ENCODE peak calls at places on chromosomes 5 and 9, in six cellular contexts. L is A172, W is AG04450, S is cardiac muscle cell, Y is head of caudate nucleus, D is cortex of kidney. J is an unnamed sample.

GRCh38 chr9:30522486-30522885 is 1862.0 kb upstream of the ACO1 start:
- DNase-seq in L (no peak), W (no peak), S (no peak), Y (peak; percentile 9), D (no peak), J (no peak)

GRCh38 chr5:54764102-54764501 is 221.3 kb downstream of the ESM1 start:
- DNase-seq in L (no peak), W (no peak), S (no peak), Y (no peak), D (no peak), J (no peak)

GRCh38 chr9:98913044-98913443 is 30.7 kb upstream of the COL15A1 start:
- DNase-seq in L (no peak), W (no peak), S (no peak), Y (no peak), D (no peak), J (no peak)

GRCh38 chr5:123264399-123264798 is 158.8 kb downstream of the CEP120 start:
- DNase-seq in L (no peak), W (no peak), S (no peak), Y (no peak), D (no peak), J (no peak)

GRCh38 chr5:150642991-150643710 is 2.7 kb downstream of the SYNPO start:
- DNase-seq in L (no peak), W (no peak), S (no peak), Y (no peak), D (no peak), J (no peak)

GRCh38 chr9:88949961-88950340 is 41.3 kb upstream of the S1PR3 start:
- DNase-seq in L (peak; percentile 16), W (no peak), S (no peak), Y (no peak), D (no peak), J (no peak)

GRCh38 chr9:116154334-116154975 is 864 bp downstream of the PAPPA start:
- DNase-seq in L (no peak), W (no peak), S (peak; percentile 48), Y (no peak), D (no peak), J (no peak)

GRCh38 chr9:89600831-89601230 is 4.0 kb upstream of the GADD45G start:
- DNase-seq in L (no peak), W (no peak), S (no peak), Y (no peak), D (no peak), J (no peak)

GRCh38 chr5:10701567-10702039 is 59.4 kb downstream of the DAP start:
- DNase-seq in L (peak; percentile 74), W (no peak), S (peak; percentile 63), Y (no peak), D (no peak), J (peak; percentile 65)

GRCh38 chr5:127723571-127723970 is 20.4 kb downstream of the CCDC192 start:
- DNase-seq in L (peak; percentile 18), W (no peak), S (peak; percentile 69), Y (no peak), D (no peak), J (peak; percentile 76)

GRCh38 chr5:176747670-176748072 is 62.7 kb upstream of the UNC5A start:
- DNase-seq in L (no peak), W (no peak), S (no peak), Y (no peak), D (no peak), J (no peak)

GRCh38 chr5:34621280-34622045 is 34.7 kb upstream of the RAI14 start:
- DNase-seq in L (no peak), W (no peak), S (peak; percentile 33), Y (no peak), D (no peak), J (peak; percentile 97)

GRCh38 chr5:27742805-27743204 is 704.4 kb upstream of the CDH9 start:
- DNase-seq in L (no peak), W (no peak), S (no peak), Y (no peak), D (no peak), J (no peak)

GRCh38 chr5:176784218-176785165 is 25.9 kb upstream of the UNC5A start:
- DNase-seq in L (peak; percentile 98), W (peak; percentile 56), S (peak; percentile 78), Y (no peak), D (no peak), J (peak; percentile 88)

GRCh38 chr9:68552700-68553099 is 12.0 kb upstream of the TMEM252 start:
- DNase-seq in L (peak; percentile 11), W (peak; percentile 68), S (peak; percentile 62), Y (no peak), D (no peak), J (no peak)

GRCh38 chr5:95907067-95907705 is 54.5 kb downstream of the ELL2 start:
- DNase-seq in L (no peak), W (no peak), S (no peak), Y (no peak), D (no peak), J (no peak)

GRCh38 chr9:115157245-115157674 is 39.3 kb upstream of the TNC start:
- DNase-seq in L (peak; percentile 93), W (no peak), S (peak; percentile 78), Y (no peak), D (no peak), J (no peak)

GRCh38 chr5:164153469-164154172 is 648.2 kb downstream of the MAT2B start:
- DNase-seq in L (no peak), W (no peak), S (no peak), Y (no peak), D (no peak), J (no peak)

GRCh38 chr5:147504001-147504400 is 5.9 kb downstream of the DPYSL3 start:
- DNase-seq in L (peak; percentile 76), W (no peak), S (peak; percentile 73), Y (no peak), D (no peak), J (no peak)

GRCh38 chr5:133334796-133335639 is 277.3 kb downstream of the FSTL4 start:
- DNase-seq in L (no peak), W (no peak), S (no peak), Y (no peak), D (no peak), J (no peak)

GRCh38 chr5:75381456-75381855 is 44.4 kb downstream of the HMGCR start:
- DNase-seq in L (no peak), W (no peak), S (no peak), Y (no peak), D (no peak), J (no peak)

GRCh38 chr9:73714294-73714693 is 562.6 kb downstream of the ANXA1 start:
- DNase-seq in L (no peak), W (no peak), S (no peak), Y (no peak), D (no peak), J (no peak)

GRCh38 chr5:117731445-117731844 is 1156.8 kb upstream of the SEMA6A start:
- DNase-seq in L (no peak), W (no peak), S (peak; percentile 4), Y (no peak), D (no peak), J (no peak)

GRCh38 chr9:8365029-8365428 is 565.5 kb upstream of the DMAC1 start:
- DNase-seq in L (peak; percentile 48), W (peak; percentile 7), S (peak; percentile 77), Y (no peak), D (no peak), J (peak; percentile 94)

GRCh38 chr5:177256296-177256695 is 47.2 kb downstream of the RAB24 start:
- DNase-seq in L (peak; percentile 60), W (no peak), S (no peak), Y (no peak), D (no peak), J (no peak)

GRCh38 chr5:180217797-180218196 is 8.8 kb upstream of the RASGEF1C start:
- DNase-seq in L (no peak), W (no peak), S (no peak), Y (no peak), D (no peak), J (no peak)

GRCh38 chr9:127753148-127753547 is 18.1 kb upstream of the TOR2A start:
- DNase-seq in L (no peak), W (no peak), S (no peak), Y (no peak), D (no peak), J (no peak)

GRCh38 chr9:20570756-20571155 is 51.5 kb downstream of the MLLT3 start:
- DNase-seq in L (peak; percentile 38), W (peak; percentile 37), S (peak; percentile 54), Y (no peak), D (no peak), J (no peak)

GRCh38 chr9:85533538-85533937 is 208.2 kb downstream of the AGTPBP1 start:
- DNase-seq in L (no peak), W (no peak), S (no peak), Y (no peak), D (no peak), J (no peak)

GRCh38 chr9:110797611-110798010 is 129.0 kb downstream of the MUSK start:
- DNase-seq in L (no peak), W (peak; percentile 81), S (no peak), Y (no peak), D (no peak), J (no peak)

GRCh38 chr9:20606637-20607036 is 15.7 kb downstream of the MLLT3 start:
- DNase-seq in L (no peak), W (no peak), S (peak; percentile 20), Y (no peak), D (no peak), J (no peak)

GRCh38 chr5:176639981-176640380 is 7.3 kb upstream of the TSPAN17 start:
- DNase-seq in L (peak; percentile 41), W (no peak), S (peak; percentile 43), Y (peak; percentile 37), D (no peak), J (no peak)

GRCh38 chr9:36504154-36504550 is 68.5 kb upstream of the MELK start:
- DNase-seq in L (no peak), W (no peak), S (no peak), Y (no peak), D (no peak), J (no peak)

GRCh38 chr9:110886832-110887231 is 151.4 kb downstream of the LPAR1 start:
- DNase-seq in L (no peak), W (no peak), S (peak; percentile 69), Y (no peak), D (no peak), J (no peak)

GRCh38 chr9:105886136-105886535 is 191.8 kb downstream of the TMEM38B start:
- DNase-seq in L (no peak), W (no peak), S (no peak), Y (no peak), D (no peak), J (no peak)

GRCh38 chr9:76452839-76453238 is 6.1 kb upstream of the GCNT1 start:
- DNase-seq in L (no peak), W (no peak), S (no peak), Y (no peak), D (no peak), J (no peak)